ENCODE peak calls at places on chromosomes 3 and 15, in six cellular contexts. N is mammary epithelial cell, D is occipital lobe, Z is progenitor cell of endocrine pancreas, S is foreskin melanocyte, M is esophagus squamous epithelium. U is an unnamed sample.

GRCh38 chr3:127135241-127136023 is 57.5 kb upstream of the PRR23E start:
- DNase-seq in N (no peak), D (peak; percentile 27), Z (no peak), S (no peak), M (no peak), U (no peak)

GRCh38 chr15:31277335-31278055 is 49.1 kb upstream of the KLF13 start:
- DNase-seq in N (no peak), D (no peak), Z (no peak), S (no peak), M (no peak), U (no peak)

GRCh38 chr3:169636928-169637327 is 26.6 kb downstream of the MECOM start:
- DNase-seq in N (no peak), D (no peak), Z (no peak), S (no peak), M (no peak), U (no peak)

GRCh38 chr3:122387709-122388108 is 3.7 kb downstream of the FAM162A start:
- DNase-seq in N (no peak), D (no peak), Z (no peak), S (no peak), M (no peak), U (no peak)

GRCh38 chr3:52570076-52570475 is 33.7 kb downstream of the UQCC5 start:
- DNase-seq in N (no peak), D (no peak), Z (no peak), S (no peak), M (no peak), U (no peak)

GRCh38 chr15:68445351-68445750 is 13.4 kb upstream of the ITGA11 start:
- DNase-seq in N (no peak), D (no peak), Z (no peak), S (peak; percentile 18), M (no peak), U (no peak)

GRCh38 chr3:71511037-71511436 is 72.5 kb downstream of the FOXP1 start:
- DNase-seq in N (peak; percentile 43), D (no peak), Z (no peak), S (no peak), M (no peak), U (no peak)

GRCh38 chr3:156939315-156939714 is 113.2 kb downstream of the LEKR1 start:
- DNase-seq in N (no peak), D (no peak), Z (no peak), S (no peak), M (no peak), U (no peak)

GRCh38 chr3:29201609-29202008 is 79.3 kb upstream of the RBMS3 start:
- DNase-seq in N (no peak), D (no peak), Z (no peak), S (no peak), M (no peak), U (no peak)

GRCh38 chr3:435969-436492 is 239.5 kb downstream of the CHL1 start:
- DNase-seq in N (no peak), D (no peak), Z (no peak), S (peak; percentile 21), M (no peak), U (no peak)

GRCh38 chr3:126317029-126317996 is 39.9 kb downstream of the KLF15 start:
- DNase-seq in N (no peak), D (no peak), Z (no peak), S (no peak), M (no peak), U (no peak)

GRCh38 chr3:164806188-164806587 is 272.1 kb downstream of the SI start:
- DNase-seq in N (no peak), D (no peak), Z (no peak), S (no peak), M (no peak), U (no peak)

GRCh38 chr3:107945406-107945805 is 145.4 kb downstream of the CD47 start:
- DNase-seq in N (no peak), D (no peak), Z (no peak), S (no peak), M (no peak), U (no peak)

GRCh38 chr15:70493787-70494514 is 269.4 kb downstream of the UACA start:
- DNase-seq in N (no peak), D (no peak), Z (no peak), S (no peak), M (no peak), U (no peak)

GRCh38 chr3:33006081-33006480 is 54.6 kb downstream of the CCR4 start:
- DNase-seq in N (no peak), D (no peak), Z (no peak), S (no peak), M (no peak), U (no peak)

GRCh38 chr3:111621535-111621934 is 26.4 kb upstream of the ZBED2 start:
- DNase-seq in N (no peak), D (no peak), Z (no peak), S (no peak), M (no peak), U (no peak)

GRCh38 chr15:51621917-51622268 is 678 bp downstream of the DMXL2 start:
- DNase-seq in N (peak; percentile 68), D (peak; percentile 71), Z (peak; percentile 27), S (peak; percentile 52), M (no peak), U (peak; percentile 69)

GRCh38 chr3:12948891-12949711 is 107.7 kb upstream of the RPL32 start:
- DNase-seq in N (peak; percentile 28), D (no peak), Z (no peak), S (peak; percentile 49), M (no peak), U (no peak)

GRCh38 chr3:128413413-128414205 is 53.1 kb downstream of the DNAJB8 start:
- DNase-seq in N (no peak), D (no peak), Z (no peak), S (no peak), M (no peak), U (no peak)

GRCh38 chr15:100863406-100864198 is 16.0 kb upstream of the ALDH1A3 start:
- DNase-seq in N (no peak), D (peak; percentile 63), Z (no peak), S (no peak), M (no peak), U (peak; percentile 70)

GRCh38 chr15:63136742-63137141 is 15.1 kb downstream of the LACTB start:
- DNase-seq in N (no peak), D (no peak), Z (no peak), S (no peak), M (no peak), U (no peak)

GRCh38 chr3:114659109-114660081 is 365.6 kb downstream of the TIGIT start:
- DNase-seq in N (no peak), D (no peak), Z (no peak), S (peak; percentile 23), M (no peak), U (no peak)

GRCh38 chr3:6062226-6063187 is 798.4 kb upstream of the GRM7 start:
- DNase-seq in N (no peak), D (no peak), Z (no peak), S (no peak), M (no peak), U (no peak)

GRCh38 chr3:151599103-151599672 is 134.5 kb upstream of the AADACL2 start:
- DNase-seq in N (no peak), D (no peak), Z (no peak), S (no peak), M (no peak), U (no peak)

GRCh38 chr3:13564751-13565560 is 16.0 kb downstream of the FBLN2 start:
- DNase-seq in N (no peak), D (no peak), Z (no peak), S (no peak), M (no peak), U (no peak)

GRCh38 chr15:56772868-56773639 is 39.7 kb upstream of the ZNF280D start:
- DNase-seq in N (no peak), D (no peak), Z (no peak), S (no peak), M (no peak), U (no peak)

GRCh38 chr3:134267996-134268395 is 17.3 kb upstream of the RYK start:
- DNase-seq in N (no peak), D (no peak), Z (no peak), S (no peak), M (no peak), U (no peak)

GRCh38 chr15:80450811-80451321 is 46.7 kb downstream of the ARNT2 start:
- DNase-seq in N (no peak), D (no peak), Z (no peak), S (no peak), M (no peak), U (no peak)

GRCh38 chr3:142886938-142887337 is 1.9 kb downstream of the PCOLCE2 start:
- DNase-seq in N (peak; percentile 58), D (no peak), Z (no peak), S (no peak), M (no peak), U (no peak)

GRCh38 chr15:37106490-37107001 is 6.2 kb upstream of the MEIS2 start:
- DNase-seq in N (no peak), D (no peak), Z (no peak), S (no peak), M (no peak), U (no peak)

GRCh38 chr3:151792411-151792810 is 21.5 kb upstream of the AADAC start:
- DNase-seq in N (no peak), D (no peak), Z (no peak), S (no peak), M (no peak), U (no peak)

GRCh38 chr3:33355611-33356010 is 78.4 kb downstream of the FBXL2 start:
- DNase-seq in N (peak; percentile 53), D (no peak), Z (no peak), S (no peak), M (no peak), U (no peak)

GRCh38 chr15:78617131-78617915 is 3.5 kb downstream of the CHRNA3 start:
- DNase-seq in N (peak; percentile 61), D (no peak), Z (peak; percentile 7), S (no peak), M (no peak), U (no peak)

GRCh38 chr15:58096529-58097084 is 31.1 kb upstream of the ALDH1A2 start:
- DNase-seq in N (no peak), D (no peak), Z (no peak), S (no peak), M (no peak), U (no peak)

GRCh38 chr3:167913218-167913902 is 177.8 kb downstream of the SERPINI1 start:
- DNase-seq in N (peak; percentile 12), D (no peak), Z (no peak), S (no peak), M (no peak), U (no peak)

GRCh38 chr3:184260571-184261269 is 633 bp downstream of the CAMK2N2 start:
- DNase-seq in N (peak; percentile 11), D (no peak), Z (no peak), S (no peak), M (no peak), U (no peak)

GRCh38 chr15:81357178-81357686 is 16.8 kb downstream of the TMC3 start:
- DNase-seq in N (no peak), D (no peak), Z (no peak), S (no peak), M (no peak), U (no peak)

GRCh38 chr3:71401695-71402231 is 181.8 kb downstream of the FOXP1 start:
- DNase-seq in N (no peak), D (no peak), Z (no peak), S (no peak), M (no peak), U (no peak)